ENCODE peak calls at places on chromosomes 2 and 18, in five cellular contexts. F is tibial artery, K is upper lobe of right lung, Q is choroid plexus epithelial cell, X is K562. E is an unnamed sample.

GRCh38 chr2:152376968-152377367 is 42.0 kb downstream of the FMNL2 start:
- DNase-seq in X (no peak), F (no peak), Q (no peak), K (no peak), E (no peak)

GRCh38 chr2:19697131-19697530 is 204.7 kb downstream of the TTC32 start:
- DNase-seq in K (no peak), Q (no peak), F (no peak), X (no peak), E (peak)

GRCh38 chr18:79402977-79403722 is 7.4 kb downstream of the NFATC1 start:
- DNase-seq in X (no peak), F (peak), Q (no peak), K (peak), E (peak)

GRCh38 chr18:8705280-8705940 is at the start of gene MTCL1:
- DNase-seq in Q (peak), X (no peak), F (peak), K (peak), E (no peak)

GRCh38 chr2:48448274-48449061 is 81.5 kb upstream of the STON1 start:
- DNase-seq in K (no peak), F (no peak), X (no peak), Q (peak), E (no peak)

GRCh38 chr2:10837532-10838266 is 25.1 kb upstream of the PDIA6 start:
- DNase-seq in Q (no peak), F (no peak), X (no peak), K (no peak), E (no peak)

GRCh38 chr2:221468288-221468687 is 103.8 kb downstream of the EPHA4 start:
- DNase-seq in K (no peak), F (no peak), X (no peak), Q (no peak), E (no peak)

GRCh38 chr18:80147418-80148315 is 38.6 kb downstream of the ADNP2 start:
- DNase-seq in X (no peak), F (peak), K (peak), Q (peak), E (peak)

GRCh38 chr2:85134255-85135065 is 1.3 kb downstream of the TCF7L1 start:
- DNase-seq in X (peak), Q (peak), K (peak), F (peak), E (peak)

DNA sequence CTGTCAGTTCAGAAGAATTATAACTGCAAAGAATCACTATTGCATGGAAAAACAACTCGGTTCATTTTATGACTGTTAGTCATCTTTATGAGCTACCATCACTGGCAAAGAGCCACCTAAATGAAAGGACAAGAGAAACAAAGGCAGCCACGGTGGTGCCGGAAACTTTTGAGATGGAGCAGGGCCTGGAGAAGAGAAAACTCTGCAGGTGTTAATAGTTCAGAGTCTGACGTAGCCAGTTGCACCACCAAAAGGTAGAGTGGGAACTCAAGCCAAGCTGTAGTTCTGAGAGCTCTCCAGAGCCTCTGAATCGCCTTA is 110.9 kb downstream of the FTCDNL1 start:
- DNase-seq in F (no peak), X (no peak), K (no peak), Q (no peak), E (no peak)
- TF ChIP-seq CTCF in F (no peak), X (no peak), K (no peak), Q (no peak), E (no peak)

DNA sequence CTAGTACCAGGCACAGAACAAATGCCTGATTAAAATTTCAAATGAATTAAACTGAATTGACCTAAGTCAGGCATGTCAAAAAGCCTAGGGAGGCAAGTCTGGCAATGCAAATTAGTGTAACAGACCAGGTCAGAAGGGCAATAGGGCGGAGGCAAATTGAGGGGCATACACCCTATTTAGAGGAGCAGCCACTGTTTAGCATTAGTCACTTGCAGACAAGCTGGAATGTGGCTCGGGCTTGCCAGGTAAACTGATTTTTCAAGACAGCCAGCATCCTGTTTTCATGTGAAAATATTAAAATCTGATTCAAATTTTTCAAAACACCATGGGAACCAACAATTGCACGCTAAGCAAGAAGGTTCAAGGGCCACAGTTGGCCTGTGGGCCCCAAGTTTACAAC is 160.2 kb downstream of the EN1 start:
- DNase-seq in F (no peak), X (no peak), Q (no peak), K (no peak), E (no peak)
- TF ChIP-seq CTCF in F (no peak), X (no peak), Q (no peak), K (no peak), E (no peak)

DNA sequence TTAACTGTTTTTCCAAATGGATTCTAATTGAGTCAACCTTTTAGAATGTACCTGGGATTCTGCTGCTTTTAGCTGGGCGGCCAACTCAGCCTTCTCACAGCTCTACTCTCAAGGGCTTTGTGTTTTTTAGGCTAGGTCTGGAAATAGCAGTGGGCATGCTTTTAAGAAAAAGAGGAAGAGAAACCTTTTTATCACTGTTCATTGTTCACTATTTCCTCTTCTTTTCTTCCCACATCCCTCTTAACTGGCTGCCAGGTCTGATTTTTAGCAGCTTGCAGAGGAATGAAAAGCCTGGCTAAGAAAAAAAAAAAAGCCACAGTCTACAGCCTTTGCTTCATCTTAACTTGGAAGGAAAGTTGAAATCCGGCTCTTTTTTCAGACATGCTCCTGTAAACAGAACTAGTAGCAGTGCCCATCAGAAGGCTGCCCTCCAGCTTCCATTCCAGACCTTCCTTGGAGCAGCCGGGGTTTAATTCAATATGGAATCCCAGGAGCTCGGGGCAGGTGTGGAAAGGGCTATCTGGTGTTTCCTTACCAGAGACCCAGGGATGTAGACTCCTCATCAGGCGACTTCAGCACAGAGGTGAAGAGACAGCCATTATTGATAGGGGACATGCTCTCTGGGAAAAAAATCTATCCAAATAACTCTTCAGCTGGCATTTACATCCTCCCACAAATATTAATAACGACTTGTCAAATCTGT is 230.7 kb downstream of the MYO3B start:
- DNase-seq in F (no peak), X (no peak), Q (no peak), K (no peak), E (no peak)
- TF ChIP-seq CTCF in F (no peak), X (no peak), Q (no peak), K (no peak), E (no peak)

GRCh38 chr2:231331533-231331932 is 64.0 kb upstream of the B3GNT7 start:
- DNase-seq in K (no peak), Q (no peak), X (no peak), F (no peak), E (peak)
- TF ChIP-seq CTCF in K (no peak), Q (no peak), X (no peak), F (no peak), E (no peak)

GRCh38 chr2:68732533-68732932 is 2.1 kb upstream of the ARHGAP25 start:
- DNase-seq in F (no peak), X (no peak), Q (no peak), K (no peak), E (no peak)

GRCh38 chr2:68736086-68736485 is 1.5 kb downstream of the ARHGAP25 start:
- DNase-seq in Q (no peak), K (no peak), X (no peak), F (no peak), E (no peak)

GRCh38 chr2:68733365-68733764 is 1.2 kb upstream of the ARHGAP25 start:
- DNase-seq in X (no peak), Q (no peak), K (no peak), F (no peak), E (no peak)

GRCh38 chr2:68734176-68734575 is 435 bp upstream of the ARHGAP25 start:
- DNase-seq in X (no peak), K (no peak), Q (no peak), F (no peak), E (no peak)

DNA sequence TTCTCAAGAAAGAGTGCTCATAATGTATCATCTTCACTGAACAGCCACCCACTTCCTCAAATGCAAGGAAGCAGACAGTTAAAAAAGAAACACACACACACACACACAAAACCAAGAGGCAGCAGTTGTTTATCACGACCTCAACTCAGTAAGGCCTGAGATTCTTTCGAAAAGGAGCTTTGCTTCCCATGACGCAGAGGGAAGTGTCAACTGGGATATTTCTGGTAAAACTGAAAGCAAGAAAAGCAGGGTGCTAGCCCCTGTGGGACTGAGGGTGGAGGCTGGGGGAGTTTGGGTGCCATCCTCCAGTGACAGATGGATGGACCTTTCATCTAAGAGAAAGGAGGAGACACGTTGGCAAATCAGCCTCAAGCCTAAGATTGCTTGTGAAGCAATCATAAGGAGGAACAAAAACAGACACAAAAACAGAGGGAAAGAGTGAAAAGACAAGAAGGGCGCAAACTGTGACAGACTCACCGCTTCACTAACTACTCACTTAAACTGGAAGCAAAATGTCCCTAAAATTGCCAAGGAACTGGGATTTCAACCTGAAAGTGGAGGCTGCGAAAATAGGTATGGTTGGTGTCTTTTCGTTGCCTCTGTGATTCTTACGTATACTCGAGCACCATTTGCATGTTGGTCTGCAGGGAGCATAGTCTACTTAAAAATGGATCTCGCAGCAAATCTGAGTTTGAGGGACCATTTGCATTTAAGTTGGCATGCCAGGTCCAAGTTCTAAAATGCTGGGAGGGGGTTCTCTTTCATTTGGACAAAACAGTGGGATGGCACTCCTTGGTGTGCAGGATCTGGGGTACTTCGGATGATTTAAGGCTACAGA is at the start of gene ARHGAP25:
- DNase-seq in F (no peak), K (no peak), Q (no peak), X (no peak), E (no peak)
- TF ChIP-seq CTCF in F (no peak), K (no peak), Q (no peak), X (no peak), E (no peak)

DNA sequence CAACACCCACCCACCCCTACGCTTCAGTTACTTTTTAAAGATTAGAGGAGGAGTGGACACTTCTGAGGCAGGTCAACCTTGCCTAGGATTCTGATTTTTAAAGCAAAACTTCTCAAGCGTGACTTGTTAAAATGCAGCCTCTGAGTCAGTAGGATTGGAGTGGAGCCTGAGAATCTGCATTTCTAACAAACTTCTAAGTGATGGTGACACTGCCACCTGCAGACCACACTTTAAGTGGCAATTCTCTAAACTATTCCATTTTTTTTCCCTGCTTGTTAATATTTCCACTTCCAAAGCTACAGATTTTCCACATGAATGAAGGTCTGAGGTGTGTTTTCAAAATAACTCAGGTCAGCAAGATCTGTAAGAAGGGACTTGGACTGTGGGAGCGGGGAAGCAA is 171.1 kb upstream of the CCDC150 start:
- DNase-seq in X (peak), F (no peak), Q (no peak), K (no peak), E (no peak)
- TF ChIP-seq CTCF in X (peak), F (no peak), Q (peak), K (no peak), E (no peak)

GRCh38 chr2:24022324-24022974 is 12.6 kb downstream of the MFSD2B start:
- DNase-seq in F (no peak), K (no peak), Q (no peak), X (no peak), E (peak)

GRCh38 chr2:24022975-24023575 is 13.2 kb downstream of the MFSD2B start:
- DNase-seq in X (no peak), K (no peak), F (no peak), Q (no peak), E (no peak)

GRCh38 chr2:24019729-24020128 is 9.8 kb downstream of the MFSD2B start:
- DNase-seq in F (no peak), Q (no peak), X (no peak), K (no peak), E (peak)

GRCh38 chr2:24024018-24024417 is 14.1 kb downstream of the MFSD2B start:
- DNase-seq in X (peak), F (no peak), K (no peak), Q (peak), E (peak)

DNA sequence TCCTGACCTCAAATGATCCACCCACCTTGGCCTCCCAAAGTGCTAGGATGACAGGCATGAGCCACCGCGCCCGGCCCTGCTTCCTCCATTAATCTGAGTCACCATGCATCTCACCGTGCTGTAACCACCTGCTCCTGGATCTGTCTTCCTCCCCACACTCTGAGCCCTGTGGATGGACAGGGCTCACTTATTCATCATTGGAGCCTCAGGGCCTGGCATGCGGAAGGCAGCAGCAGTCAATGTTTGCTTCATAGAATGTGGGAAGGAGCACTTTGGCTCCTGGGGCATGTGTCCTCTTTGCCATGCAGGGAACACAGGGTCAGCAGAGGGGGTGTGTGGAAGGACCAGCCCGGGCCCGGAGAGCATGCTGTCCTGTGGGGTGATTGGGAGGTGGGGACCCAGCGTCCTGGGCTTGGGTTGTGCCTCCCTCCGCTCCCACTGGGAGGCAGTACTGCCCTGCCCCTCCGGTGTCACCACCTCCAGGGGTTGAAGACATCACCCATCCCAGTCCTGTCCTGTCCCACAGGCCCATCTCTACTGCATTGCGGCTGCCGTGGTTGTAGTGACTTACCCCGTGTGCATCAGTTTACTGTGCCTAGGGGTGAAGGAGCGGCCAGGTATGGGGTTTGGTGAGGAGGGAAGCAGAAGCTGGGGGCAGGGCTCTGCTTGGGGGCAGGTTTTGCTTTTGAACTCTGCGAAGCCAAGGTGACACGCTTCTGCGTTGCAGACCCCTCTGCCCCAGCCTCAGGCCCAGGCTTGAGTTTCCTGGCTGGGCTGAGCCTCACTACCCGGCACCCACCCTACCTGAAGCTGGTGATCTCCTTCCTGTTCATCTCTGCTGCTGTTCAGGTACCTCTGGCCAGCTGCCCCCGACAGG is 11.5 kb downstream of the MFSD2B start:
- DNase-seq in X (peak), Q (no peak), K (no peak), F (no peak), E (peak)
- TF ChIP-seq CTCF in X (peak), Q (peak), K (no peak), F (no peak), E (no peak)

DNA sequence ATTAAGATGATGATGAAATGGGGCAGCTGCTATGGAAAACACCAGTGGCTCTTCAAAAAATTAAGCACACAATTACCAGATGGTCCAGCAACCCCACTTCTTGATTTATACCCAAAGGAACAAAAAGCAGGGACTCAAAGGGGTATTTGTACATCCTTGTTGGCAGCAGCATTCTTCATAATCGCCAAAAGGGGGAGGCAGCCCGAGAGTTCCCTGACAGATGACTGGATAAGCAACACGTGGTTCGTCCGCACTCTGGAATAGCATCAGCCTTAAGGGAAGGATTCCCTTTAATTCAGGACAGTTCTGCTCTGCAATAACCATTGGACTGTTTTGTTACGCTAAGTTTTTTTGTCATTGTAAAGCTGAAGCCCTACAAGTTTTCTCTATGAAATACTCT is 76.7 kb upstream of the TWIST2 start:
- DNase-seq in K (no peak), Q (peak), F (no peak), X (peak), E (no peak)
- TF ChIP-seq CTCF in K (no peak), Q (peak), F (no peak), X (no peak), E (no peak)

GRCh38 chr2:147327636-147328035 is 517.2 kb upstream of the ACVR2A start:
- DNase-seq in X (no peak), K (no peak), Q (peak), F (no peak), E (no peak)

GRCh38 chr2:147325955-147326354 is 518.9 kb upstream of the ACVR2A start:
- DNase-seq in F (no peak), K (no peak), Q (no peak), X (no peak), E (no peak)

GRCh38 chr2:147330925-147331324 is 513.9 kb upstream of the ACVR2A start:
- DNase-seq in K (no peak), X (no peak), F (no peak), Q (no peak), E (no peak)

DNA sequence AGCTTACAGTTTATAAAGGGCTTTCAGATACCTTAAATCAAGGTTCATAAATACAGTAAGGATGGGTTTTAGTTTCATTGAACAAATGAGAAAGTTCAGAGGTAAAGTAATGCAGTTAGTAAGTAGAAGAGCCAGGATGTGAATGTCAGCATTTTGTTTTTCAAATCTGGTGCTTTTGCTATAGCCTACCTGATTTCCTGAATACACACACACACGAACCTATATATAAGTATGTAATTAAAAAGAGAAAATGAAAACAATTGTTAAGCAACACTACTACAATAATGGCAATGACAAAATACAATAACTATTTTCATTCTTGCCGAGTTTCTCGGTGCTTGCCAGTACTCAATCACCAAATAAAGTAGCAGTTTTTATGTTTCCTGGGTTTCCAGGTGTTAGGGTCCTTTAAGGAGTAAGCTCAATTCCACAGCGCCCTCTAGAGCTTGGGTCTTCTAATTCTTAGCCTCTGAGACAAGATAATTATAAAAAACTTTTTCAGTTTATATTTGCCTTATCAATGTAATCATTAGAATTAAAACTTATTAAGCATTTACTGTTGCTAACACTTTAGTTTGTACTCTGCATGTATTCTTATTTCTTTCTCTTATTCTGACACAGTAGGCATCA is 512.9 kb upstream of the ACVR2A start:
- DNase-seq in F (no peak), X (no peak), K (no peak), Q (peak), E (no peak)
- TF ChIP-seq CTCF in F (no peak), X (no peak), K (peak), Q (peak), E (no peak)

E was measured in lower leg skin.